ENCODE peak calls at places on chromosomes 6 and 20, in eight cellular contexts. U, P, N, D, Q, I, M and L are unnamed samples.

GRCh38 chr6:138188278-138188923 is 26.7 kb downstream of the ARFGEF3 start:
- DNase-seq in U (no peak), P (no peak), N (no peak), D (no peak), Q (no peak), I (no peak), M (no peak), L (no peak)

GRCh38 chr6:76752841-76753240 is 680.4 kb upstream of the IMPG1 start:
- DNase-seq in U (no peak), P (no peak), N (no peak), D (no peak), Q (no peak), I (no peak), M (no peak), L (no peak)

GRCh38 chr20:58888521-58889333 is 36.2 kb downstream of the GNAS start:
- DNase-seq in U (peak), P (no peak), N (peak), D (peak), Q (peak), I (peak), M (peak), L (peak)

GRCh38 chr6:52361347-52361944 is 505 bp upstream of the PAQR8 start:
- DNase-seq in U (no peak), P (no peak), N (peak), D (no peak), Q (no peak), I (no peak), M (no peak), L (no peak)

GRCh38 chr20:54148947-54149764 is 24.6 kb downstream of the CYP24A1 start:
- DNase-seq in U (no peak), P (peak), N (no peak), D (no peak), Q (peak), I (no peak), M (no peak), L (no peak)

GRCh38 chr6:53086302-53086701 is 21.1 kb downstream of the FBXO9 start:
- DNase-seq in U (no peak), P (no peak), N (no peak), D (no peak), Q (no peak), I (no peak), M (no peak), L (no peak)

GRCh38 chr6:142842423-142843261 is 102.3 kb downstream of the HIVEP2 start:
- DNase-seq in U (no peak), P (no peak), N (no peak), D (no peak), Q (peak), I (no peak), M (no peak), L (no peak)

GRCh38 chr20:58558483-58559367 is 43.5 kb upstream of the APCDD1L start:
- DNase-seq in U (no peak), P (no peak), N (no peak), D (no peak), Q (no peak), I (no peak), M (no peak), L (peak)

GRCh38 chr6:138036955-138037592 is 70.1 kb downstream of the PERP start:
- DNase-seq in U (no peak), P (no peak), N (no peak), D (no peak), Q (no peak), I (no peak), M (no peak), L (no peak)

GRCh38 chr6:118565317-118565960 is 17.3 kb downstream of the PLN start:
- DNase-seq in U (no peak), P (peak), N (no peak), D (no peak), Q (no peak), I (peak), M (no peak), L (no peak)

GRCh38 chr6:70592391-70593117 is 25.8 kb downstream of the SDHAF4 start:
- DNase-seq in U (no peak), P (no peak), N (no peak), D (no peak), Q (no peak), I (no peak), M (no peak), L (no peak)

GRCh38 chr6:119517428-119517827 is 167.9 kb upstream of the MAN1A1 start:
- DNase-seq in U (no peak), P (no peak), N (no peak), D (no peak), Q (peak), I (peak), M (no peak), L (no peak)

GRCh38 chr6:146651482-146651863 is 52.7 kb downstream of the ADGB start:
- DNase-seq in U (no peak), P (no peak), N (no peak), D (no peak), Q (no peak), I (no peak), M (no peak), L (no peak)

GRCh38 chr6:134410531-134410930 is 92.6 kb upstream of the SGK1 start:
- DNase-seq in U (no peak), P (no peak), N (no peak), D (no peak), Q (no peak), I (no peak), M (no peak), L (no peak)

GRCh38 chr6:99588618-99589289 is 17.9 kb upstream of the PRDM13 start:
- DNase-seq in U (peak), P (no peak), N (peak), D (peak), Q (peak), I (no peak), M (no peak), L (peak)

GRCh38 chr20:20435453-20435852 is 67.5 kb downstream of the INSM1 start:
- DNase-seq in U (no peak), P (no peak), N (no peak), D (no peak), Q (no peak), I (no peak), M (no peak), L (no peak)

GRCh38 chr6:113291751-113292445 is 565.2 kb upstream of the MARCKS start:
- DNase-seq in U (no peak), P (no peak), N (no peak), D (no peak), Q (peak), I (no peak), M (no peak), L (no peak)

GRCh38 chr20:33880396-33880795 is 69.2 kb downstream of the CHMP4B start:
- DNase-seq in U (no peak), P (no peak), N (no peak), D (no peak), Q (no peak), I (no peak), M (no peak), L (no peak)

GRCh38 chr6:1607236-1607556 is 2.5 kb upstream of the FOXC1 start:
- DNase-seq in U (no peak), P (no peak), N (no peak), D (no peak), Q (no peak), I (no peak), M (no peak), L (no peak)

GRCh38 chr20:49768204-49769124 is 44.2 kb upstream of the SLC9A8 start:
- DNase-seq in U (no peak), P (no peak), N (peak), D (no peak), Q (peak), I (no peak), M (no peak), L (no peak)

GRCh38 chr6:39007575-39007974 is 41.0 kb upstream of the GLP1R start:
- DNase-seq in U (no peak), P (no peak), N (no peak), D (no peak), Q (no peak), I (no peak), M (no peak), L (no peak)

GRCh38 chr20:35116258-35116657 is 23.7 kb upstream of the TRPC4AP start:
- DNase-seq in U (no peak), P (no peak), N (no peak), D (no peak), Q (no peak), I (no peak), M (no peak), L (no peak)

GRCh38 chr6:106381871-106382270 is 21.4 kb downstream of the CRYBG1 start:
- DNase-seq in U (no peak), P (no peak), N (no peak), D (no peak), Q (no peak), I (peak), M (no peak), L (no peak)
- TF ChIP-seq CTCF in U (no peak), P (peak), N (no peak), D (no peak), Q (no peak), I (peak), M (no peak), L (no peak)

GRCh38 chr6:28497893-28498292 is 17.7 kb downstream of the GPX6 start:
- DNase-seq in U (no peak), P (no peak), N (no peak), D (no peak), Q (no peak), I (no peak), M (no peak), L (no peak)

GRCh38 chr6:28491984-28492317 is 23.6 kb downstream of the GPX6 start:
- DNase-seq in U (no peak), P (no peak), N (no peak), D (no peak), Q (no peak), I (no peak), M (no peak), L (no peak)

GRCh38 chr6:28497306-28497705 is 18.3 kb downstream of the GPX6 start:
- DNase-seq in U (no peak), P (no peak), N (no peak), D (no peak), Q (no peak), I (no peak), M (no peak), L (no peak)

GRCh38 chr6:28501259-28501658 is 14.3 kb downstream of the GPX6 start:
- DNase-seq in U (no peak), P (no peak), N (no peak), D (no peak), Q (no peak), I (no peak), M (no peak), L (no peak)

DNA sequence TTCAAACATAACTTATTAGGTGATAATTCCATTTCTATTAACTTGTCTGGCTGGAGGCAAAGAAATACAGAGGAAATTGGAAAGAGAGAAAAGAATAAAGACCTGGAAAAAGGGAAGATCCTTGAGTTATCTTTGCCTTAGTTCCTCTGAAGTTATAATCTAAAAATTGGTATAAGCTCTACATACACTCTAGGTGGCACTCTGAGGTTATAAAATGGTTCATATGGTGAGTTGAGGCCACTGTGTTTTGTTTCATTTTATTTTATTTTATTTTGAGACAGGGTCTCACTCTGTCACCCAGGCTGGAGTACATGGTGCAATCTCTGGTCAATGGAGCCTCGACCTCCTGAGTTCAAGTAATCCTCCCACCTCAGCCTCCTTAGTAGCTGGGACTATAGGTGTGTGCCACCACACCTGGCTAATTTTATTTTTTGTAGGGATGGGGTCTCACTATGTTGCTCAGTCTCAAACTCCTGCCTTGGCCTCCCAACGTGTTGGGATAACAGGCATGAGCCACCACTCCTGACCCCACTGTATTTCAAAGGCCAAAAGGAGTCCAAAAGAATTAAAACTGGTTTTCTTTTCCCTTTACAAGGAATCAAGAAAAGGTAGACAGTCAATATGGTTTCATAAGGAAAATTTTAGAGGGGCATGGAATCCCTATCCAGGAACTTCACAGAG is 19.4 kb downstream of the GPX6 start:
- DNase-seq in U (no peak), P (peak), N (no peak), D (no peak), Q (peak), I (peak), M (no peak), L (no peak)
- TF ChIP-seq CTCF in U (peak), P (peak), N (no peak), D (no peak), Q (peak), I (peak), M (peak), L (no peak)

GRCh38 chr20:3749689-3750639 is 17.5 kb downstream of the HSPA12B start:
- DNase-seq in U (peak), P (no peak), N (peak), D (peak), Q (no peak), I (no peak), M (peak), L (peak)
- TF ChIP-seq CTCF in U (peak), P (peak), N (peak), D (peak), Q (peak), I (no peak), M (peak), L (peak)

DNA sequence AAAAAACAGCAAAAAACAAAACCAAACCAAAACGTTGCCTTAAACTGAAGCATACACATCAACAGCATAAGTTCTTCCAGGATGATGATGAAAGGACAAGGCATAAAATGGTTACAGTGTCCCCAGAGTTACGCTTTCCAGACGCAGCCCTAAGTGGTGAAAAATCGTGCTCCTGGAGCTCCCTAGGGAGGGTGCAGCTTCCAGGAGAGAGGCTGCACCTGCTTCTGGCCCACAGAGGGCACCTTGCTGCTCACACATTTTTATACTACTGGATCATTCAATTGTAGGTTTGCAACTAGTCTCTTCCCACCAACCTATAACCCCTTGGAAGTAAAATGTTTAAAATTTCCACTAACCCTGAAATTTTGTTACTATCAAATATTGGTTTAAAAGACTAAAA is 115.0 kb downstream of the PRKN start:
- DNase-seq in U (peak), P (no peak), N (no peak), D (no peak), Q (no peak), I (no peak), M (no peak), L (no peak)
- TF ChIP-seq CTCF in U (peak), P (no peak), N (no peak), D (no peak), Q (no peak), I (no peak), M (no peak), L (no peak)

GRCh38 chr6:41683460-41684310 is 45.4 kb downstream of the MDFI start:
- DNase-seq in U (peak), P (no peak), N (peak), D (peak), Q (peak), I (peak), M (peak), L (peak)
- TF ChIP-seq CTCF in U (peak), P (peak), N (peak), D (peak), Q (peak), I (peak), M (peak), L (peak)

GRCh38 chr6:225907-226306 is 66.4 kb upstream of the DUSP22 start:
- DNase-seq in U (no peak), P (no peak), N (no peak), D (no peak), Q (no peak), I (no peak), M (no peak), L (no peak)

GRCh38 chr6:226516-227073 is 65.7 kb upstream of the DUSP22 start:
- DNase-seq in U (no peak), P (no peak), N (no peak), D (no peak), Q (no peak), I (no peak), M (no peak), L (no peak)

GRCh38 chr6:227812-228338 is 64.4 kb upstream of the DUSP22 start:
- DNase-seq in U (no peak), P (no peak), N (no peak), D (no peak), Q (no peak), I (no peak), M (no peak), L (no peak)

GRCh38 chr6:228881-229651 is 63.2 kb upstream of the DUSP22 start:
- DNase-seq in U (no peak), P (no peak), N (no peak), D (no peak), Q (no peak), I (no peak), M (no peak), L (no peak)

GRCh38 chr6:227074-227782 is 65.1 kb upstream of the DUSP22 start:
- DNase-seq in U (no peak), P (no peak), N (no peak), D (no peak), Q (no peak), I (peak), M (no peak), L (no peak)
- TF ChIP-seq CTCF in U (no peak), P (no peak), N (no peak), D (no peak), Q (no peak), I (peak), M (no peak), L (no peak)

DNA sequence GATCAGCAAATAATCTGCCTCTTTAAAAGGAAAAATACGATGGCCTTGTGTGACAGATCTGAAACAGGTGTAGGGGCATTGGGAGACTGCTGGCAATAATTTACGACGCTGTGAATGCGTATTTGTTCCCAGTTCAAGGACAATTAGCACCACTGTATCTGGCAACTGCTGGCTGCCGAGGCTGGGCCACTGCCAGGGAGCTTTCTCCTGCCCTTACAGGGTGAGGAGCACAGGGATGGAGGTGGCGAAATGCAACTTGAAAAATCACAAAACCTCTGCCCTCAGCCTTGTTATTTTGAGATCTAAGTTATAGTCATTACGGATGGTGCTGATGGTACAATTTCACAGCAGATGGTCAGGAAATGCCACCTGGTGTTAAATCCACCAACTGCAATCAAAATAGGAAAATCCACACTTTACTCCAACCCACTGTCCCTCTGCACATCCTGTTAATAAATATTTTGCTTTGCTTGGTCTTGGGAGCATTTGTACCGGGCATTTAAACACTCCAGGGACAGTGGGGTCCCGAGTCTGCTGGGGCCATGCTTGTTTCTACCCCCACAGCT is 6.4 kb downstream of the MYLK4 start:
- DNase-seq in U (no peak), P (no peak), N (no peak), D (peak), Q (peak), I (no peak), M (no peak), L (no peak)
- TF ChIP-seq CTCF in U (peak), P (peak), N (no peak), D (peak), Q (peak), I (peak), M (peak), L (no peak)

GRCh38 chr20:62025394-62025793 is 40.3 kb downstream of the TAF4 start:
- DNase-seq in U (peak), P (no peak), N (no peak), D (no peak), Q (no peak), I (no peak), M (no peak), L (no peak)

GRCh38 chr20:62027698-62028321 is 37.9 kb downstream of the TAF4 start:
- DNase-seq in U (no peak), P (no peak), N (no peak), D (no peak), Q (no peak), I (no peak), M (no peak), L (peak)

GRCh38 chr20:62026564-62026856 is 39.2 kb downstream of the TAF4 start:
- DNase-seq in U (no peak), P (no peak), N (no peak), D (no peak), Q (no peak), I (no peak), M (no peak), L (no peak)

GRCh38 chr20:62027116-62027515 is 38.6 kb downstream of the TAF4 start:
- DNase-seq in U (no peak), P (no peak), N (no peak), D (no peak), Q (no peak), I (no peak), M (no peak), L (no peak)

DNA sequence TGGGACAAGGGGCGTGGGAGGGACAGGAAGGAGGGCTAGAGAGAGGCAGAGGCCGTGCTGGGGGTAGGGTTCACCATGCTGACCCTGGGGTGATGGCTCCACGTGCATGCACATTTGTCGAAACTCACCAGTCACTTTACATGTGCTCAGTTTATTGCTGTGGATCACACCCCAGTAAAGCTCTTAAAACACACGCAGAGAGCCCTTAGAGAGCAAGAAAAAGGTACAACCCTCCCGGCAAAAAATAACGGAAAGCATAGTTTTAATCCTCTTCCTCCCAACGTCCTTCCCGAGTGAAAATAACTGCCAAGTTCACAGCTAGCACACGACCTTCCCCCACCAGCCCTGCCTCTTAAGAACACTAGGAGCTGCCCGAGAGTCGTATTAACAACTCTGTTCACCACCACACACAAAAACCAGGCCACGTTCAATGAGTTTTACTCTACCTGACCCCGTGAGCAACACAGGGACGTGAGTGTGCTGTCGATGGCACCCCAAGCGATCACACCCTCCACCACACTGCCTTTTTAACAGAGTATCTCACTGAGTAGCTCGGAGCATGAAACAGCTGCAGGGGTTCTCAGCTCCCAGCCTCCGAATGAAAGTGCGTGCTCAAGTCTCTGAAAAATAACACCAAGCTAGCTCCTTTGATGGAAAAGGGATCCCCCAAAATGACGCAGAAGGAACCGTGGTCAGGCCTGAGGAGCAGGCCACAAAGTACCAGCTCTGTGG is 39.7 kb downstream of the TAF4 start:
- DNase-seq in U (no peak), P (no peak), N (no peak), D (no peak), Q (peak), I (no peak), M (no peak), L (no peak)
- TF ChIP-seq CTCF in U (peak), P (no peak), N (peak), D (peak), Q (peak), I (no peak), M (peak), L (peak)